ENCODE peak calls at places on chromosomes 12 and 14, in four cellular contexts. O is Ammon's horn; V is T-helper 2 cell; L is CD8-positive, alpha-beta memory T cell. M is an unnamed sample.

GRCh38 chr12:17810399-17810798 is 279.6 kb downstream of the RERGL start:
- DNase-seq in O (no peak), V (no peak), L (no peak), M (no peak)

GRCh38 chr12:52120951-52121847 is 41.7 kb downstream of the SMIM41 start:
- DNase-seq in O (no peak), V (no peak), L (no peak), M (no peak)

GRCh38 chr12:13436696-13437391 is 240.3 kb downstream of the EMP1 start:
- DNase-seq in O (no peak), V (no peak), L (no peak), M (no peak)

GRCh38 chr12:130880411-130880885 is 8.6 kb downstream of the RAN start:
- DNase-seq in O (no peak), V (peak), L (no peak), M (no peak)

GRCh38 chr14:101907619-101908018 is 56.8 kb upstream of the DYNC1H1 start:
- DNase-seq in O (no peak), V (no peak), L (no peak), M (no peak)

GRCh38 chr14:28375295-28375694 is 391.3 kb upstream of the FOXG1 start:
- DNase-seq in O (peak), V (no peak), L (no peak), M (no peak)

GRCh38 chr12:100753837-100754236 is 40.7 kb upstream of the ANO4 start:
- DNase-seq in O (peak), V (no peak), L (no peak), M (no peak)

GRCh38 chr12:28191018-28191595 is 851 bp downstream of the CCDC91 start:
- DNase-seq in O (no peak), V (peak), L (peak), M (peak)

GRCh38 chr12:76586764-76587395 is 27.3 kb upstream of the OSBPL8 start:
- DNase-seq in O (peak), V (peak), L (no peak), M (no peak)

M was measured in CD4-positive, alpha-beta T cell.